ENCODE peak calls at places on chromosomes 16 and 17, in seven cellular contexts. Q is Right ventricle myocardium superior; P is Caki2; L is progenitor cell of endocrine pancreas; G is GM13977; U is HS-27A; D is stimulated activated CD8-positive, alpha-beta memory T cell treated with anti-CD3 and anti-CD28 coated beads, Interleukin-15, amount 100 ng/mL, for 24 hours. T is an unnamed sample.
A peak's percentile ranks its signal among the peaks of the same experiment; 100 is the strongest.

GRCh38 chr17:75153854-75154194 is 488 bp downstream of the JPT1 start:
- DNase-seq in Q (no peak), P (no peak), L (peak; percentile 47), G (peak; percentile 54), U (no peak), D (no peak), T (no peak)

GRCh38 chr16:54402270-54402669 is 115.7 kb upstream of the IRX3 start:
- DNase-seq in Q (peak; percentile 76), P (no peak), L (no peak), G (no peak), U (no peak), D (no peak), T (no peak)

GRCh38 chr17:76827736-76828135 is 40.5 kb upstream of the MGAT5B start:
- DNase-seq in Q (no peak), P (no peak), L (no peak), G (no peak), U (no peak), D (no peak), T (no peak)

GRCh38 chr17:63740464-63741181 is 976 bp downstream of the STRADA start:
- DNase-seq in Q (no peak), P (no peak), L (no peak), G (peak; percentile 15), U (no peak), D (no peak), T (no peak)

GRCh38 chr16:47866431-47866830 is 289.4 kb downstream of the ABCC12 start:
- DNase-seq in Q (no peak), P (no peak), L (no peak), G (no peak), U (no peak), D (no peak), T (no peak)

GRCh38 chr16:85130707-85131028 is 18.4 kb upstream of the CIBAR2 start:
- DNase-seq in Q (no peak), P (no peak), L (no peak), G (no peak), U (no peak), D (no peak), T (no peak)

GRCh38 chr17:72419866-72420774 is 299.3 kb downstream of the SOX9 start:
- DNase-seq in Q (no peak), P (peak; percentile 45), L (no peak), G (peak; percentile 76), U (no peak), D (no peak), T (no peak)

GRCh38 chr17:55356440-55357328 is 65.0 kb downstream of the MMD start:
- DNase-seq in Q (peak; percentile 59), P (peak; percentile 58), L (peak; percentile 46), G (peak; percentile 74), U (peak; percentile 43), D (peak; percentile 13), T (peak; percentile 84)

GRCh38 chr16:3019594-3020246 is 448 bp upstream of the TNFRSF12A start:
- DNase-seq in Q (no peak), P (no peak), L (no peak), G (no peak), U (no peak), D (no peak), T (no peak)

GRCh38 chr16:17350212-17350611 is 120.5 kb downstream of the XYLT1 start:
- DNase-seq in Q (no peak), P (no peak), L (no peak), G (no peak), U (no peak), D (no peak), T (no peak)

GRCh38 chr16:70743791-70744190 is 57.2 kb downstream of the VAC14 start:
- DNase-seq in Q (no peak), P (no peak), L (no peak), G (no peak), U (no peak), D (no peak), T (no peak)

GRCh38 chr17:45310380-45311324 is 6.2 kb downstream of the MAP3K14 start:
- DNase-seq in Q (peak; percentile 76), P (no peak), L (no peak), G (no peak), U (no peak), D (no peak), T (no peak)

GRCh38 chr17:4658478-4659305 is 17.2 kb upstream of the ALOX15 start:
- DNase-seq in Q (no peak), P (no peak), L (no peak), G (peak; percentile 76), U (no peak), D (no peak), T (no peak)

GRCh38 chr17:31497994-31498826 is 106.7 kb downstream of the RAB11FIP4 start:
- DNase-seq in Q (no peak), P (no peak), L (no peak), G (no peak), U (no peak), D (no peak), T (no peak)

GRCh38 chr16:19555938-19556778 is 655 bp downstream of the VPS35L start:
- DNase-seq in Q (no peak), P (peak; percentile 72), L (peak; percentile 11), G (peak; percentile 36), U (no peak), D (no peak), T (peak; percentile 77)

GRCh38 chr16:52557236-52557635 is 10.3 kb upstream of the TOX3 start:
- DNase-seq in Q (no peak), P (peak; percentile 71), L (no peak), G (no peak), U (no peak), D (no peak), T (no peak)

GRCh38 chr16:31420037-31420436 is 8.1 kb downstream of the COX6A2 start:
- DNase-seq in Q (no peak), P (no peak), L (no peak), G (no peak), U (no peak), D (no peak), T (no peak)

GRCh38 chr16:5604770-5605169 is 507.2 kb upstream of the EEF2KMT start:
- DNase-seq in Q (no peak), P (peak; percentile 42), L (no peak), G (no peak), U (no peak), D (no peak), T (no peak)

GRCh38 chr16:47880653-47881052 is 275.1 kb downstream of the ABCC12 start:
- DNase-seq in Q (no peak), P (no peak), L (no peak), G (no peak), U (no peak), D (no peak), T (no peak)

GRCh38 chr17:11944587-11944986 is 52.7 kb downstream of the ZNF18 start:
- DNase-seq in Q (no peak), P (no peak), L (no peak), G (no peak), U (no peak), D (no peak), T (no peak)

GRCh38 chr16:87062569-87063442 is 254.4 kb downstream of the C16orf95 start:
- DNase-seq in Q (peak; percentile 81), P (peak; percentile 69), L (peak; percentile 63), G (peak; percentile 86), U (peak; percentile 51), D (peak; percentile 15), T (peak; percentile 82)

GRCh38 chr17:15918261-15918660 is 26.7 kb upstream of the ADORA2B start:
- DNase-seq in Q (no peak), P (no peak), L (no peak), G (no peak), U (no peak), D (no peak), T (no peak)

GRCh38 chr17:11369570-11369969 is 128.6 kb downstream of the SHISA6 start:
- DNase-seq in Q (no peak), P (no peak), L (no peak), G (no peak), U (no peak), D (no peak), T (no peak)

GRCh38 chr16:1333149-1333812 is at the start of gene BAIAP3:
- DNase-seq in Q (peak; percentile 63), P (no peak), L (no peak), G (peak; percentile 87), U (no peak), D (no peak), T (no peak)

GRCh38 chr16:69848635-69849545 is 86.8 kb downstream of the WWP2 start:
- DNase-seq in Q (peak; percentile 91), P (peak; percentile 83), L (no peak), G (no peak), U (peak; percentile 66), D (no peak), T (no peak)

GRCh38 chr17:51305182-51305581 is 44.8 kb downstream of the UTP18 start:
- DNase-seq in Q (no peak), P (no peak), L (no peak), G (no peak), U (no peak), D (no peak), T (no peak)

GRCh38 chr17:77391668-77392375 is 251.1 kb downstream of the SEC14L1 start:
- DNase-seq in Q (peak; percentile 73), P (peak; percentile 77), L (no peak), G (no peak), U (peak; percentile 42), D (no peak), T (no peak)

GRCh38 chr16:75319513-75320401 is 68.3 kb upstream of the BCAR1 start:
- DNase-seq in Q (no peak), P (no peak), L (no peak), G (peak; percentile 52), U (peak; percentile 85), D (no peak), T (no peak)